ENCODE peak calls at places on chromosomes 3 and 15, in five cellular contexts. L, C, S, M and F are unnamed samples. For H3K9me3, the result is how much of the 10 kb centered on the place peaks cover.

GRCh38 chr3:115436767-115437301 is 186.5 kb upstream of the GAP43 start:
- DNase-seq in L (peak), C (peak), S (peak), M (no peak), F (no peak)

GRCh38 chr3:134677196-134677986 is 26.6 kb upstream of the KY start:
- DNase-seq in L (peak), C (no peak), S (no peak), M (peak), F (peak)

GRCh38 chr3:110493752-110494151 is 577.9 kb upstream of the NECTIN3 start:
- DNase-seq in L (no peak), C (peak), S (no peak), M (no peak), F (no peak)

GRCh38 chr3:129211772-129212171 is 28.1 kb upstream of the CNBP start:
- DNase-seq in L (peak), C (peak), S (peak), M (no peak), F (no peak)

GRCh38 chr15:77644543-77645247 is 12.0 kb upstream of the LINGO1 start:
- DNase-seq in L (no peak), C (no peak), S (no peak), M (no peak), F (no peak)

GRCh38 chr3:24773798-24774197 is 279.1 kb upstream of the THRB start:
- DNase-seq in L (peak), C (peak), S (peak), M (peak), F (peak)

GRCh38 chr3:145739926-145740325 is 421.1 kb downstream of the PLOD2 start:
- DNase-seq in L (no peak), C (peak), S (peak), M (no peak), F (no peak)

GRCh38 chr15:66809664-66810063 is 107.6 kb downstream of the SMAD6 start:
- DNase-seq in L (no peak), C (no peak), S (no peak), M (no peak), F (no peak)

GRCh38 chr15:64162478-64162868 is 349 bp downstream of the PPIB start:
- DNase-seq in L (no peak), C (no peak), S (no peak), M (no peak), F (peak)

GRCh38 chr3:116367761-116368395 is 77.4 kb downstream of the LSAMP start:
- DNase-seq in L (no peak), C (no peak), S (no peak), M (no peak), F (no peak)

GRCh38 chr3:170128977-170129431 is 52.5 kb downstream of the PHC3 start:
- DNase-seq in L (no peak), C (peak), S (peak), M (no peak), F (no peak)

GRCh38 chr3:123334056-123334455 is 114.8 kb downstream of the ADCY5 start:
- DNase-seq in L (no peak), C (no peak), S (no peak), M (no peak), F (no peak)

GRCh38 chr15:93477188-93477587 is 388.2 kb upstream of the RGMA start:
- DNase-seq in L (peak), C (no peak), S (no peak), M (peak), F (peak)

GRCh38 chr15:63938486-63939061 is 104.8 kb upstream of the HERC1 start:
- DNase-seq in L (peak), C (no peak), S (peak), M (peak), F (no peak)

GRCh38 chr3:21377366-21377765 is 373.6 kb downstream of the ZNF385D start:
- DNase-seq in L (no peak), C (no peak), S (no peak), M (no peak), F (no peak)

GRCh38 chr15:38702178-38702912 is 137.7 kb upstream of the RASGRP1 start:
- DNase-seq in L (peak), C (no peak), S (no peak), M (no peak), F (no peak)

GRCh38 chr15:88274534-88275460 is 18.3 kb upstream of the NTRK3 start:
- DNase-seq in L (peak), C (peak), S (peak), M (peak), F (peak)

GRCh38 chr3:47028667-47029066 is 49.2 kb downstream of the NBEAL2 start:
- DNase-seq in L (no peak), C (no peak), S (no peak), M (no peak), F (no peak)

GRCh38 chr3:172125963-172126403 is 86.6 kb downstream of the FNDC3B start:
- DNase-seq in L (no peak), C (peak), S (peak), M (no peak), F (no peak)

GRCh38 chr3:119585867-119586570 is 6.7 kb downstream of the ADPRH start:
- DNase-seq in L (no peak), C (no peak), S (peak), M (no peak), F (no peak)

GRCh38 chr3:54507876-54508460 is 385.6 kb downstream of the CACNA2D3 start:
- DNase-seq in L (no peak), C (no peak), S (no peak), M (no peak), F (no peak)

GRCh38 chr15:51105430-51106016 is 10.8 kb upstream of the TNFAIP8L3 start:
- DNase-seq in L (no peak), C (no peak), S (no peak), M (no peak), F (no peak)

GRCh38 chr3:134406331-134407246 is 32.3 kb upstream of the AMOTL2 start:
- DNase-seq in L (peak), C (peak), S (no peak), M (peak), F (peak)

GRCh38 chr15:25053000-25053815 is 98.4 kb downstream of the SNRPN start:
- DNase-seq in L (peak), C (no peak), S (no peak), M (peak), F (no peak)
- H3K9me3 ChIP-seq in L (half or more), C (half or more), S (half or more), M (half or more), F (half or more)

GRCh38 chr15:96332854-96333193 is 2.3 kb downstream of the NR2F2 start:
- DNase-seq in L (no peak), C (no peak), S (no peak), M (no peak), F (no peak)
- H3K23ac ChIP-seq in L (no peak), C (no peak), S (peak), M (no peak), F (no peak)

GRCh38 chr3:58688563-58688962 is 22.0 kb upstream of the FAM3D start:
- DNase-seq in L (no peak), C (no peak), S (no peak), M (no peak), F (no peak)
- H3K9me3 ChIP-seq in L (under half), C (under half), S (under half), M (half or more), F (under half)

GRCh38 chr15:62453356-62453755 is 288.3 kb upstream of the C2CD4B start:
- DNase-seq in L (no peak), C (peak), S (peak), M (no peak), F (no peak)

GRCh38 chr15:62452016-62452415 is 286.9 kb upstream of the C2CD4B start:
- DNase-seq in L (peak), C (no peak), S (no peak), M (no peak), F (no peak)

GRCh38 chr15:62454567-62455172 is 289.6 kb upstream of the C2CD4B start:
- DNase-seq in L (no peak), C (peak), S (peak), M (no peak), F (no peak)

GRCh38 chr15:62453979-62454378 is 288.9 kb upstream of the C2CD4B start:
- DNase-seq in L (no peak), C (peak), S (peak), M (no peak), F (no peak)

DNA sequence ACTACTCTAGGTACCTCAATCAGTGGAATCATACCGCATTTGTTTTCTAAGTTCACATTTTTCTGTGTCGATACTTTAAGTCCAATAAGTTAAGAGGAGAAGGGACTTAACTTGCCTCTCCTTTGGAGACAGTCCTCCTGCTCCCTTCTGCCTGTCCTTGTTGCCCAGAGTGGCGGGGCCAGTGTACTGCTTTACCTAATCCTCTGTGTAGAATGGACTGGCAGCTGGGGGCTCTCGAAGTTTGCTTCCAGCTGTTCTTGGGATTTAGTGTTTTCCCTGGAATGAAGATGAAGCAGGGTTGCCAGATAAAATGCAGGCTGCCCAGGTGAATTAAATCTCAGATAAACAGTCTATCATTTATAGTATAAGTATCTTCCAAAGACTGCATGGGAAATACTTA is 287.6 kb upstream of the C2CD4B start:
- DNase-seq in L (no peak), C (no peak), S (no peak), M (no peak), F (no peak)
- H3K23ac ChIP-seq in L (no peak), C (no peak), S (peak), M (no peak), F (no peak)

DNA sequence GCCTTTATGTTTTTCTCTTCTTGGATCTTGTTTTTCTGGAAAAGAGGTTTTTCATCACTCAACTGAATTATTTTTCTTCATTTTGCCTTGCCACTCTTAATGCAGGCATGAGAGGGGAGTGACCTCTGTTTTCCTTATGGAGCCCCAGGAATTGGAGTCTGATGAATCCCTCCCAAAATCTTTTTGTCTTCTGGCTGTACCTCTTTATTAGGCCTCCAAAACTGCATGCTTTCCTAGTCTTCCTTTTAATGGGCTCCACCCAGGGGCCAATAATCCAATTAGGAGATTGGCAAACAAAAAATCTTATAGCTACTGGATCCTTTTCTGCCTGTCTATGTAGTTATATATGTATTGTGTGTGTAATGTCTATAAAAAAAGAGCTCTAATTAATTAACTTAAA is 192.4 kb upstream of the PEX5L start:
- DNase-seq in L (no peak), C (peak), S (no peak), M (no peak), F (no peak)
- H3K9me3 ChIP-seq in L (under half), C (half or more), S (under half), M (half or more), F (under half)